ENCODE peak calls at places on chromosome 1, in eight cellular contexts. J is cardiac fibroblast, R is nephron progenitor cell, G is progenitor cell of endocrine pancreas, N is fibroblast of lung, V is AG09319, K is omental fat pad, Q is PC-3. F is an unnamed sample.

GRCh38 chr1:201535046-201535777 is 3.7 kb upstream of the NAV1 start:
- DNase-seq in J (peak), R (no peak), G (no peak), N (peak), V (no peak), K (no peak), Q (peak), F (no peak)

GRCh38 chr1:65069186-65069585 is 78.8 kb upstream of the AK4 start:
- DNase-seq in J (no peak), R (no peak), G (no peak), N (no peak), V (no peak), K (no peak), Q (no peak), F (no peak)

GRCh38 chr1:93995837-93996526 is 86.8 kb upstream of the GCLM start:
- DNase-seq in J (no peak), R (no peak), G (no peak), N (no peak), V (no peak), K (no peak), Q (no peak), F (no peak)

GRCh38 chr1:41918450-41919043 is at the start of gene HIVEP3:
- DNase-seq in J (peak), R (no peak), G (no peak), N (peak), V (no peak), K (no peak), Q (peak), F (no peak)

GRCh38 chr1:197485790-197486189 is 217.7 kb downstream of the CRB1 start:
- DNase-seq in J (no peak), R (no peak), G (no peak), N (no peak), V (no peak), K (no peak), Q (peak), F (no peak)

GRCh38 chr1:72442251-72442650 is 159.9 kb upstream of the NEGR1 start:
- DNase-seq in J (peak), R (no peak), G (no peak), N (peak), V (no peak), K (no peak), Q (peak), F (no peak)

GRCh38 chr1:117795190-117795589 is 134.2 kb downstream of the GDAP2 start:
- DNase-seq in J (peak), R (no peak), G (no peak), N (peak), V (peak), K (no peak), Q (peak), F (no peak)

GRCh38 chr1:55153031-55153430 is 62.1 kb downstream of the USP24 start:
- DNase-seq in J (no peak), R (no peak), G (no peak), N (no peak), V (no peak), K (no peak), Q (no peak), F (no peak)

GRCh38 chr1:1349256-1350012 is at the start of gene DVL1:
- DNase-seq in J (peak), R (peak), G (peak), N (peak), V (no peak), K (peak), Q (peak), F (peak)

GRCh38 chr1:43446388-43446740 is 7.4 kb downstream of the HYI start:
- DNase-seq in J (no peak), R (no peak), G (no peak), N (no peak), V (no peak), K (no peak), Q (no peak), F (no peak)

GRCh38 chr1:228865613-228866320 is 130.5 kb downstream of the RHOU start:
- DNase-seq in J (no peak), R (no peak), G (no peak), N (no peak), V (no peak), K (no peak), Q (no peak), F (no peak)

GRCh38 chr1:85473390-85473789 is 8.4 kb upstream of the DDAH1 start:
- DNase-seq in J (peak), R (no peak), G (no peak), N (peak), V (no peak), K (no peak), Q (peak), F (no peak)

GRCh38 chr1:233625510-233625981 is 11.6 kb downstream of the KCNK1 start:
- DNase-seq in J (no peak), R (no peak), G (no peak), N (no peak), V (no peak), K (no peak), Q (no peak), F (no peak)

GRCh38 chr1:15916916-15917315 is 59.0 kb downstream of the ZBTB17 start:
- DNase-seq in J (no peak), R (no peak), G (no peak), N (no peak), V (no peak), K (no peak), Q (no peak), F (no peak)

GRCh38 chr1:174815036-174815435 is 184.7 kb upstream of the CACYBP start:
- DNase-seq in J (peak), R (no peak), G (no peak), N (peak), V (no peak), K (no peak), Q (peak), F (no peak)

GRCh38 chr1:114496091-114496490 is 14.9 kb downstream of the TRIM33 start:
- DNase-seq in J (no peak), R (no peak), G (no peak), N (no peak), V (no peak), K (no peak), Q (no peak), F (no peak)

GRCh38 chr1:46246548-46247432 is 773 bp upstream of the RAD54L start:
- DNase-seq in J (peak), R (no peak), G (no peak), N (no peak), V (no peak), K (peak), Q (peak), F (no peak)

GRCh38 chr1:151189638-151190445 is at the start of gene VPS72:
- DNase-seq in J (peak), R (peak), G (peak), N (peak), V (peak), K (peak), Q (peak), F (peak)
- TF ChIP-seq CTCF in J (no peak), R (no peak), G (no peak), N (no peak), V (no peak), K (no peak), Q (no peak), F (no peak)

GRCh38 chr1:205588691-205589445 is 42.9 kb downstream of the ELK4 start:
- DNase-seq in J (peak), R (peak), G (no peak), N (peak), V (no peak), K (no peak), Q (peak), F (no peak)
- TF ChIP-seq CTCF in J (peak), R (peak), G (peak), N (peak), V (peak), K (no peak), Q (peak), F (peak)

GRCh38 chr1:223792046-223792445 is 53.7 kb downstream of the TP53BP2 start:
- DNase-seq in J (no peak), R (no peak), G (no peak), N (no peak), V (no peak), K (no peak), Q (no peak), F (no peak)

GRCh38 chr1:223785808-223786207 is 59.9 kb downstream of the TP53BP2 start:
- DNase-seq in J (no peak), R (no peak), G (no peak), N (peak), V (no peak), K (no peak), Q (no peak), F (no peak)

GRCh38 chr1:223784541-223784940 is 61.2 kb downstream of the TP53BP2 start:
- DNase-seq in J (no peak), R (no peak), G (no peak), N (no peak), V (no peak), K (no peak), Q (no peak), F (no peak)

GRCh38 chr1:223783676-223784075 is 62.1 kb downstream of the TP53BP2 start:
- DNase-seq in J (no peak), R (no peak), G (no peak), N (no peak), V (no peak), K (no peak), Q (no peak), F (no peak)

DNA sequence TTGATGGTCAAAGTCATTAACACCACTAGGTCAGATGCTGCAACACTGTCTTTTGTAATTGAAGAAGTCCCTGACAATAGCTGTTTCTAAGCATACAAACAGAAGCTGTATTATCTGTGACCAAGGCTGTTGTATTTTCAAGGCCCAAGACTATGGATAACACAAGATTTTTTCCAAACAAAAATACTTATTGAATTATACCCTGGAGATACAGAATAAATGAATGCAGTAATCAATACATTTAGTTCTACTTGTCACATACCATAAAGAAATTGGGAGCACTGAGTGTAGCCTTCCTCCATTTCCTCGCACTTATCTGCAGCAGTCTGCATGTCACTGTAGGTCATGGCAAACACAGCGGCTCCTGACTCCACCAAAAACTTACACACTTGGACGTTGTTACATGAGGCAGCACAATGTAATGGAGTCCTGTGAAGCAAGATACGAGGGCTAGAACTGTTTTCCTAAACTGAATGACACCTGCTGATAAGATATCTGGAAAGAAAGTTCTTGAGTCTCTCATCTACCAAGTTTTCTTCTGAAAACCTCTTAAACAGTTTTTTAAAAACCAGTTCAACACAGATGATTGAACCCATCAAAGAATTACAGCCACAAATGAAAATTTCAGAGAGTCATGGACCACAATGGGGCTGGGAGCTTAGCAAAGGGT is 56.9 kb downstream of the TP53BP2 start:
- DNase-seq in J (no peak), R (no peak), G (no peak), N (no peak), V (no peak), K (no peak), Q (no peak), F (no peak)
- TF ChIP-seq CTCF in J (no peak), R (no peak), G (no peak), N (no peak), V (no peak), K (no peak), Q (no peak), F (no peak)

GRCh38 chr1:156260896-156261295 is 13.0 kb upstream of the PAQR6 start:
- DNase-seq in J (no peak), R (no peak), G (no peak), N (no peak), V (no peak), K (no peak), Q (no peak), F (no peak)

GRCh38 chr1:156258859-156259258 is 11.0 kb upstream of the PAQR6 start:
- DNase-seq in J (no peak), R (no peak), G (no peak), N (no peak), V (no peak), K (no peak), Q (no peak), F (no peak)

GRCh38 chr1:156257711-156258110 is 9.9 kb upstream of the PAQR6 start:
- DNase-seq in J (no peak), R (no peak), G (no peak), N (no peak), V (no peak), K (no peak), Q (no peak), F (no peak)

GRCh38 chr1:156262461-156263287 is 14.8 kb upstream of the PAQR6 start:
- DNase-seq in J (peak), R (no peak), G (no peak), N (peak), V (peak), K (no peak), Q (peak), F (no peak)

GRCh38 chr1:156259805-156260204 is 11.9 kb upstream of the PAQR6 start:
- DNase-seq in J (no peak), R (no peak), G (no peak), N (no peak), V (no peak), K (no peak), Q (no peak), F (no peak)
- TF ChIP-seq CTCF in J (no peak), R (no peak), G (no peak), N (peak), V (no peak), K (no peak), Q (peak), F (no peak)

GRCh38 chr1:207454046-207454964 is at the start of gene CR2:
- DNase-seq in J (no peak), R (peak), G (peak), N (no peak), V (no peak), K (no peak), Q (no peak), F (peak)
- TF ChIP-seq CTCF in J (no peak), R (no peak), G (peak), N (peak), V (no peak), K (no peak), Q (peak), F (peak)

GRCh38 chr1:157995575-157996169 is 2.2 kb downstream of the KIRREL1 start:
- DNase-seq in J (no peak), R (no peak), G (no peak), N (no peak), V (no peak), K (no peak), Q (no peak), F (no peak)
- TF ChIP-seq CTCF in J (no peak), R (no peak), G (no peak), N (peak), V (peak), K (no peak), Q (no peak), F (no peak)

DNA sequence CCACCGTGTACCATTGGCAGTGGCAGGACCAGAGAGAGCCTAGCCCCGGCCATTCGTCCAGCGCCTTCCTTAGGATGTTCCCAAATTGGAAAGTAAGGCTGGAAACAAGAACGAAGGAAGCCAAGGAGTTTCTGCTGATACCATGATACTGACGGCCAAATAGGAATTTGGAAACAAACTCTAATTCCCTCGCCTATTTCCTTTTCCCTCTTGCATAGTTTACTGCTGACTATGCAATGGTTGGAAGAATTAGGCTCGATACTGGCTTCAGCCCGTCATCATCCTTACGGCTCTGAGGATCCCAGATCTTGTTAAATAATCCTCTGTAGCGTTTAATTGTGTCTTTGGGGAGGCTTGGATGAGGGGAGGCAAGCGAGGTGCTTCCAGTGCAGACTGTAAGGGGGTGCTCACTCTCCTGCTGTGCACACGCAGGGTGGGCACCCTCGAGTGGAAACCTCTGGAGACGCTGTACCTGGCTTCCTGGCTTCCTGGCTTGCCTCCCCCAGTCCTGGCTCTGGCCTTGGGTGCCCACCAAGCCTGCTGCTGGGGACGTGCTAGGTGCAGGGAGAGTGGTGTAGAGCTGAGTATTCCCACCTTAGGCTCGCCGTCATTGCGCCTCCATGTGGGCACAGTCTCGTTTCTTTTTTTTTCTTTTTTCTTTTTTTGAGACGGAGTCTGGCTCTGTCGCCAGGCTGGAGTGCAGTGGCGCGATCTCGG is 27.4 kb upstream of the CAMTA1 start:
- DNase-seq in J (no peak), R (no peak), G (no peak), N (no peak), V (no peak), K (no peak), Q (no peak), F (no peak)
- TF ChIP-seq CTCF in J (no peak), R (no peak), G (no peak), N (no peak), V (no peak), K (no peak), Q (no peak), F (no peak)

F was measured in neural crest cell.